ENCODE peak calls at places on chromosomes 2 and 18, in six cellular contexts. Y, J, G, U, B and P are unnamed samples.

GRCh38 chr2:176729706-176730569 is 460.7 kb downstream of the MTX2 start:
- DNase-seq in U (no peak), J (peak), G (no peak), B (no peak), Y (no peak), P (no peak)

GRCh38 chr18:58213445-58213844 is 169.4 kb downstream of the NEDD4L start:
- DNase-seq in U (no peak), G (no peak), J (no peak), B (no peak), Y (no peak), P (no peak)

GRCh38 chr2:109675666-109676345 is 61.6 kb downstream of the SOWAHC start:
- DNase-seq in J (no peak), Y (no peak), G (no peak), B (no peak), U (no peak), P (no peak)

GRCh38 chr2:46298522-46299351 is 1.5 kb downstream of the EPAS1 start:
- DNase-seq in G (peak), U (peak), B (peak), Y (no peak), J (peak), P (no peak)

GRCh38 chr18:43115076-43116035 is at the start of gene RIT2:
- DNase-seq in B (no peak), G (no peak), U (peak), Y (no peak), J (no peak), P (no peak)

GRCh38 chr2:174158003-174158402 is 90.3 kb downstream of the OLA1 start:
- DNase-seq in Y (peak), J (no peak), U (peak), G (no peak), B (peak), P (no peak)

GRCh38 chr2:21009662-21010225 is 34.1 kb downstream of the APOB start:
- DNase-seq in Y (no peak), B (no peak), J (no peak), G (no peak), U (no peak), P (no peak)

GRCh38 chr2:72133721-72134407 is 13.8 kb downstream of the CYP26B1 start:
- DNase-seq in U (no peak), G (no peak), J (no peak), B (no peak), Y (no peak), P (no peak)

GRCh38 chr2:30078521-30078920 is 68.3 kb upstream of the YPEL5 start:
- DNase-seq in U (no peak), G (no peak), B (no peak), Y (no peak), J (no peak), P (no peak)

GRCh38 chr18:711693-712400 is 583 bp downstream of the ENOSF1 start:
- DNase-seq in J (peak), B (peak), U (peak), G (peak), Y (peak), P (peak)

GRCh38 chr18:58390399-58390798 is 238.5 kb downstream of the ALPK2 start:
- DNase-seq in G (no peak), Y (no peak), U (no peak), J (no peak), B (no peak), P (no peak)

GRCh38 chr18:59842947-59843346 is 56.8 kb upstream of the PMAIP1 start:
- DNase-seq in J (no peak), U (no peak), Y (no peak), B (no peak), G (no peak), P (no peak)

GRCh38 chr2:240586919-240587800 is 626 bp downstream of the CAPN10 start:
- DNase-seq in U (peak), B (no peak), G (peak), Y (peak), J (no peak), P (no peak)

GRCh38 chr18:63182861-63183260 is 136.7 kb downstream of the BCL2 start:
- DNase-seq in B (no peak), Y (peak), J (no peak), G (no peak), U (no peak), P (no peak)

GRCh38 chr2:59900728-59901452 is 652.6 kb downstream of the BCL11A start:
- DNase-seq in B (no peak), Y (no peak), G (no peak), U (no peak), J (no peak), P (no peak)

GRCh38 chr2:25939257-25939668 is 43.0 kb downstream of the KIF3C start:
- DNase-seq in U (no peak), Y (no peak), J (no peak), B (no peak), G (no peak), P (no peak)

GRCh38 chr2:27885246-27885645 is 4.9 kb downstream of the RBKS start:
- DNase-seq in G (no peak), J (no peak), U (no peak), Y (no peak), B (no peak), P (no peak)

GRCh38 chr2:207224814-207225482 is 59.2 kb upstream of the KLF7 start:
- DNase-seq in Y (no peak), B (no peak), U (no peak), J (no peak), G (no peak), P (no peak)

GRCh38 chr2:211396815-211397214 is 840.4 kb downstream of the CPS1 start:
- DNase-seq in Y (no peak), J (no peak), G (no peak), U (no peak), B (no peak), P (no peak)

GRCh38 chr2:237687666-237688065 is 60.3 kb downstream of the LRRFIP1 start:
- DNase-seq in U (no peak), B (no peak), Y (peak), J (peak), G (peak), P (peak)

GRCh38 chr2:177724398-177725287 is 332.1 kb downstream of the AGPS start:
- DNase-seq in G (no peak), Y (peak), J (peak), U (peak), B (peak), P (peak)

GRCh38 chr2:8514748-8515389 is 167.0 kb upstream of the ID2 start:
- DNase-seq in Y (peak), G (peak), U (no peak), B (no peak), J (no peak), P (peak)

GRCh38 chr2:7686016-7686385 is 768.8 kb downstream of the RNF144A start:
- DNase-seq in Y (no peak), B (no peak), U (no peak), G (no peak), J (no peak), P (no peak)

GRCh38 chr2:100988630-100989417 is 13.3 kb upstream of the RPL31 start:
- DNase-seq in U (no peak), G (no peak), B (no peak), J (no peak), Y (no peak), P (no peak)

GRCh38 chr2:171342014-171342413 is 91.8 kb downstream of the METTL8 start:
- DNase-seq in G (no peak), Y (peak), J (no peak), U (no peak), B (no peak), P (no peak)

GRCh38 chr2:234050455-234051135 is at the start of gene SPP2:
- DNase-seq in U (no peak), G (no peak), B (no peak), Y (no peak), J (no peak), P (no peak)
- TF ChIP-seq CTCF in U (no peak), G (no peak), B (no peak), Y (no peak), J (no peak), P (no peak)

GRCh38 chr2:190698895-190699294 is 50.0 kb downstream of the NAB1 start:
- DNase-seq in J (no peak), U (no peak), Y (no peak), B (peak), G (no peak), P (no peak)
- TF ChIP-seq CTCF in J (no peak), U (no peak), Y (no peak), B (peak), G (no peak), P (no peak)

GRCh38 chr18:48949606-48950535 is 894 bp downstream of the SMAD7 start:
- DNase-seq in J (no peak), Y (peak), B (peak), G (peak), U (peak), P (peak)
- TF ChIP-seq CTCF in J (peak), Y (peak), B (peak), G (peak), U (no peak), P (peak)

GRCh38 chr2:12433641-12433990 is 283.1 kb upstream of the TRIB2 start:
- DNase-seq in J (no peak), Y (peak), B (no peak), U (no peak), G (no peak), P (no peak)

GRCh38 chr2:12428324-12428723 is 288.4 kb upstream of the TRIB2 start:
- DNase-seq in Y (no peak), J (no peak), B (no peak), U (no peak), G (no peak), P (no peak)

GRCh38 chr2:12428786-12429185 is 287.9 kb upstream of the TRIB2 start:
- DNase-seq in Y (no peak), U (no peak), G (no peak), B (no peak), J (no peak), P (no peak)

GRCh38 chr2:12432985-12433640 is 283.6 kb upstream of the TRIB2 start:
- DNase-seq in B (no peak), J (no peak), Y (no peak), G (no peak), U (no peak), P (no peak)

DNA sequence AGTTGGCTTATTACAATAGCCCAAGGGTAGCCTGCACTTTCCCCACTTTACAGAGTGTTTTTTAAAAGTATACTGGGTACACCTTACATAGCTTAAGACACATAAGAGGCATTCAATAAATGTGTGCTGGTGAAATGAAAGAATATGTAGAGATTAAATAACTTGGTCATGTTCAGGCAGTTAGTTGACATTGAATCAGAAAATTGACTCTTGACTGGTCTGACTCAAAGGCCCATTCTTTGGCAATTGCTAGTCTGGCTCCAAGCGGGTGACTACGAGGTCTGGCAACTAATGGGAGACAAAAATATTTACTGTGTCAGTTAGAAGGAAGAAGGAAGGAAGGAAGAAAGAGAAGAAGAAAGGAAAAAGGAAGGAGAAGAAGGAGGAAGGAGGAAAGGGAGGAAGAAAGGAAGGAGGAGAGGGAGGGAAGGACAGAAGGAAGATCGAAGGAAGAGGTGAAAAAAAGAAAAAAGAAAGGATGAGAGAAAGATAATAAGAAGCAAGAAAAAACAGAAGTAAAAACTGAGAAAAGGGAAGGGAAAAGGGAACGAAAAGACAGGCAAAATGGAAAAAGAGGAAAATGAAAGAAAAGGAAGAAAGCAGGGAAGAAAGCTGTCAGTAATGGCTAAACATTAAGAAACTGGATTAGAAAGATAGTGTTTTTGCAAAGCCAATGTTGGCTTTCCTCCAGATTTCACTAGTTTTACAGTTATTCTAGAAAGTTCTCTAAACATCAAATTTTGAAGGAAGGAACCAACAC is 286.5 kb upstream of the TRIB2 start:
- DNase-seq in B (no peak), J (no peak), Y (no peak), G (no peak), U (no peak), P (no peak)
- TF ChIP-seq CTCF in B (no peak), J (no peak), Y (no peak), G (no peak), U (no peak), P (no peak)

GRCh38 chr2:121356058-121356640 is 71.1 kb upstream of the TFCP2L1 start:
- DNase-seq in U (peak), J (no peak), B (peak), Y (peak), G (no peak), P (no peak)
- TF ChIP-seq CTCF in U (peak), J (peak), B (peak), Y (peak), G (peak), P (peak)

DNA sequence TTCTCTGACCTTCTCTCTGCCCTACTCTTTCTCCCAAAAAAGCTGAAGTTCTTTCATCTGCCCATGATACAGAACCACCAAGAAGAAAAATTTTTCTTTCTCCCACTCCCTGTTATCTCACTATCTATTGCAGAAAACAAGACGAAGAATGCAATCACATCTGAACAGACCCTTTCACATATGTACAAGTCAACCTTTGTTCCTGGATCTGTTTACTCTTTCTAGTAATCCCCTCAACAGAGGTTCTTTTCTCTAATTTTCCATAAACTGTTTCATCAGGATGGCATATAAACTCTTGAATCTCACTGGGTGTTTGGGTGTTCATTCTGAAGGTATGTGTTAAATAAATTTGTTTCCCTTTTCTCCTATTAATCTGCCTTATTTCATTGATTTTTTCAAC is 1262.7 kb upstream of the NRXN1 start:
- DNase-seq in B (no peak), U (no peak), Y (no peak), G (no peak), J (no peak), P (no peak)
- TF ChIP-seq CTCF in B (no peak), U (no peak), Y (no peak), G (no peak), J (no peak), P (no peak)

GRCh38 chr2:167264380-167264779 is 376.1 kb downstream of the XIRP2 start:
- DNase-seq in G (no peak), U (no peak), Y (peak), J (no peak), B (no peak), P (no peak)
- TF ChIP-seq CTCF in G (peak), U (no peak), Y (no peak), J (peak), B (peak), P (peak)

GRCh38 chr2:231670892-231671616 is 37.3 kb upstream of the PTMA start:
- DNase-seq in J (no peak), G (no peak), Y (peak), B (no peak), U (peak), P (no peak)

GRCh38 chr2:231674587-231675334 is 33.6 kb upstream of the PTMA start:
- DNase-seq in Y (peak), U (peak), B (peak), G (peak), J (peak), P (peak)

GRCh38 chr2:231671617-231672350 is 36.5 kb upstream of the PTMA start:
- DNase-seq in Y (peak), U (peak), G (peak), J (no peak), B (no peak), P (peak)

GRCh38 chr2:231673348-231673770 is 35.0 kb upstream of the PTMA start:
- DNase-seq in J (peak), Y (peak), G (peak), U (peak), B (no peak), P (no peak)

DNA sequence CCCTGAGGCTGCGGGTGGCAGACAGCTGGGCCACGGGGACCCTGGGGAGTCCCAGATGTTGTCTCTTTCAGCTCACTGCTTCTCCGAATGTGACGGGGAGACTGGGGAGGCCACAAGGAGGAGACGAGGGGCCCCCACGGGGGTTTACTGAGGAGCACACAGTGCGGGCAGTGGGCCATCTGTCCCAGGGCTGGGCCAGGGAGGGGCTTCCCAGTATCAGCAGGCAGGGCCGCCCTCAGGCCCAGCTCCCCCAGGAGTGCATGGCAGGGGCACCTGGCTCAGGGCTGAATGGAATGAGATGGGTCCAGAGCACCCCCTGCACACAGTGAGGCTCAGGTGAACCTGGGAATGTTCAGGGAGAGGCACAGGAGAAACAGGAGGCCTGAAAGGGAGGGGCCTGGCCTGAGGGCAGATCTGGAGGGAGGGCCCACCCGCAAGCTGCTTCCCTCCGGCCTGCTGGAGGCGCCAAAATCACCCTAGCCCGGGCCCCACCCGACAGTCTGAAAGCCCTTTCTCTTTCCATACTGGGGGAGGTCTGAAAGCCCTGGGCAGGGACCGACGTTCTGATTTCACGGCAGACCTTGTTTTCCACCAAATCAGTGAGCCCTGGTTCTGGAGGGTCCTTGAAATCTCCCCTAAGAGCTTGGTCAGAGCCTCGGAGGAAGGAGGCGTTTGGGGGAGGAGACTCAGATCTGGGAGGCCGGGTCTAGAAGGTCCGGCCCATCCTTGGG is 35.5 kb upstream of the PTMA start:
- DNase-seq in Y (peak), G (peak), U (peak), B (no peak), J (peak), P (peak)
- TF ChIP-seq CTCF in Y (peak), G (peak), U (no peak), B (no peak), J (no peak), P (peak)